ENCODE peak calls at places on chromosomes 3 and 15, in six cellular contexts. One of them, this sample, is unnamed.

GRCh38 chr3:156642750-156643728 is 31.4 kb upstream of the TIPARP start:
- DNase-seq in H54: no peak
- DNase-seq in activated gamma-delta T cell treated with Interleukin-2 at 50 U/mL for 16 hours: no peak
- DNase-seq in COR-L47: no peak
- DNase-seq in amygdala: peak
- DNase-seq in nucleus accumbens: no peak
- DNase-seq in this sample: no peak

GRCh38 chr3:47877719-47878118 is 74.8 kb downstream of the DHX30 start:
- DNase-seq in H54: no peak
- DNase-seq in activated gamma-delta T cell treated with Interleukin-2 at 50 U/mL for 16 hours: no peak
- DNase-seq in COR-L47: no peak
- DNase-seq in amygdala: no peak
- DNase-seq in nucleus accumbens: no peak
- DNase-seq in this sample: no peak

GRCh38 chr3:54046677-54047214 is 75.6 kb upstream of the CACNA2D3 start:
- DNase-seq in H54: no peak
- DNase-seq in activated gamma-delta T cell treated with Interleukin-2 at 50 U/mL for 16 hours: no peak
- DNase-seq in COR-L47: no peak
- DNase-seq in amygdala: no peak
- DNase-seq in nucleus accumbens: no peak
- DNase-seq in this sample: peak

GRCh38 chr15:39365873-39366272 is 215.0 kb upstream of the THBS1 start:
- DNase-seq in H54: no peak
- DNase-seq in activated gamma-delta T cell treated with Interleukin-2 at 50 U/mL for 16 hours: no peak
- DNase-seq in COR-L47: no peak
- DNase-seq in amygdala: no peak
- DNase-seq in nucleus accumbens: no peak
- DNase-seq in this sample: no peak

GRCh38 chr3:82157952-82158351 is 396.5 kb upstream of the GBE1 start:
- DNase-seq in H54: peak
- DNase-seq in activated gamma-delta T cell treated with Interleukin-2 at 50 U/mL for 16 hours: no peak
- DNase-seq in COR-L47: no peak
- DNase-seq in amygdala: no peak
- DNase-seq in nucleus accumbens: no peak
- DNase-seq in this sample: no peak

GRCh38 chr3:115806501-115806900 is 183.2 kb downstream of the GAP43 start:
- DNase-seq in H54: no peak
- DNase-seq in activated gamma-delta T cell treated with Interleukin-2 at 50 U/mL for 16 hours: no peak
- DNase-seq in COR-L47: no peak
- DNase-seq in amygdala: no peak
- DNase-seq in nucleus accumbens: no peak
- DNase-seq in this sample: no peak

GRCh38 chr3:139677341-139678155 is at the start of gene NMNAT3:
- DNase-seq in H54: no peak
- DNase-seq in activated gamma-delta T cell treated with Interleukin-2 at 50 U/mL for 16 hours: peak
- DNase-seq in COR-L47: peak
- DNase-seq in amygdala: peak
- DNase-seq in nucleus accumbens: peak
- DNase-seq in this sample: peak

GRCh38 chr3:54353547-54354339 is 231.4 kb downstream of the CACNA2D3 start:
- DNase-seq in H54: no peak
- DNase-seq in activated gamma-delta T cell treated with Interleukin-2 at 50 U/mL for 16 hours: no peak
- DNase-seq in COR-L47: peak
- DNase-seq in amygdala: no peak
- DNase-seq in nucleus accumbens: no peak
- DNase-seq in this sample: no peak

GRCh38 chr3:27479816-27480543 is 4.2 kb downstream of the SLC4A7 start:
- DNase-seq in H54: no peak
- DNase-seq in activated gamma-delta T cell treated with Interleukin-2 at 50 U/mL for 16 hours: no peak
- DNase-seq in COR-L47: no peak
- DNase-seq in amygdala: no peak
- DNase-seq in nucleus accumbens: no peak
- DNase-seq in this sample: no peak

This sample was measured in mucosa of gallbladder.